ENCODE peak calls at places on chromosomes 13 and 19, in eight cellular contexts. S is HCT116, H is GM12878, F is SK-N-SH, R is K562, D is endothelial cell of umbilical vein, V is HepG2, L is H1. M is an unnamed sample.

GRCh38 chr13:57624565-57625435 is 6.7 kb upstream of the PCDH17 start:
- DNase-seq in S (no peak), H (no peak), F (peak), R (peak), D (peak), V (peak), L (no peak), M (peak)

GRCh38 chr13:80050252-80050651 is 290.7 kb downstream of the SPRY2 start:
- DNase-seq in S (no peak), H (no peak), F (no peak), R (no peak), D (peak), V (no peak), L (no peak), M (no peak)

GRCh38 chr19:51365211-51366049 is 758 bp downstream of the ETFB start:
- DNase-seq in S (no peak), H (no peak), F (no peak), R (peak), D (peak), V (peak), L (no peak), M (peak)

GRCh38 chr19:19039901-19040300 is 6.5 kb downstream of the ARMC6 start:
- DNase-seq in S (no peak), H (no peak), F (no peak), R (no peak), D (no peak), V (no peak), L (no peak), M (no peak)

GRCh38 chr13:65302691-65303090 is 1927.4 kb downstream of the PCDH9 start:
- DNase-seq in S (no peak), H (no peak), F (no peak), R (no peak), D (no peak), V (no peak), L (no peak), M (no peak)

GRCh38 chr19:12163841-12164240 is 945 bp downstream of the ZNF136 start:
- DNase-seq in S (no peak), H (no peak), F (peak), R (peak), D (no peak), V (no peak), L (no peak), M (peak)

GRCh38 chr19:34500656-34501120 is 19.1 kb downstream of the WTIP start:
- DNase-seq in S (no peak), H (no peak), F (no peak), R (peak), D (no peak), V (no peak), L (no peak), M (peak)

GRCh38 chr13:23547000-23547590 is 23.1 kb upstream of the TNFRSF19 start:
- DNase-seq in S (no peak), H (no peak), F (no peak), R (no peak), D (peak), V (no peak), L (peak), M (peak)

GRCh38 chr19:13784731-13785452 is 10.4 kb upstream of the ZSWIM4 start:
- DNase-seq in S (peak), H (no peak), F (peak), R (peak), D (peak), V (peak), L (no peak), M (peak)

GRCh38 chr19:44643605-44644390 is at the start of gene PVR:
- DNase-seq in S (no peak), H (no peak), F (peak), R (peak), D (peak), V (peak), L (peak), M (peak)

GRCh38 chr19:44647144-44647543 is 3.4 kb downstream of the PVR start:
- DNase-seq in S (no peak), H (no peak), F (no peak), R (no peak), D (no peak), V (no peak), L (no peak), M (peak)

GRCh38 chr19:44645407-44646048 is 1.8 kb downstream of the PVR start:
- DNase-seq in S (no peak), H (no peak), F (no peak), R (no peak), D (no peak), V (no peak), L (no peak), M (no peak)

GRCh38 chr19:44644391-44645016 is 794 bp downstream of the PVR start:
- DNase-seq in S (no peak), H (no peak), F (peak), R (peak), D (peak), V (peak), L (peak), M (peak)

DNA sequence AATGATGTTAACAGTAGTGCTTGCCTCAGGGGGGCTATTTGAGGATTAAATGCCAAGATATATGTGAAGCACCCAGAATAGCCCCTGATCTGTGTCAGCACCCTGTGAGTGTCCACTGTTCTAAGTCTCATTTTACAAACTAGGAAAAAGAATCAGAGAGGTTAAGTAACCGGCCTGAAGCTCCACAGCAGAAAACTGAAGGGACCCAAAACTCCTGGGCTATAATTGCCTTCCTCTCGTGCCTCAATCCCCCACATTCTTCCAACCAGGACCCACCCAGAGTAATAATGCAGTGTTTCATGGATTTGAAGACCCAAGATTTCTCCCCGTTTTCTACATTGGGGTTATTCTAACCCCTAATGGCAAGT is 2.3 kb downstream of the PVR start:
- DNase-seq in S (no peak), H (no peak), F (no peak), R (no peak), D (no peak), V (no peak), L (no peak), M (no peak)
- TF ChIP-seq POLR2AphosphoS5 in S (no peak), H (no peak), F (no peak), R (no peak), D (no peak), V (no peak), L (no peak), M (no peak)

GRCh38 chr13:48646791-48647190 is 6.9 kb upstream of the CYSLTR2 start:
- DNase-seq in S (no peak), H (no peak), F (no peak), R (no peak), D (no peak), V (no peak), L (no peak), M (no peak)

GRCh38 chr13:48644951-48645350 is 8.8 kb upstream of the CYSLTR2 start:
- DNase-seq in S (no peak), H (no peak), F (no peak), R (no peak), D (no peak), V (no peak), L (no peak), M (no peak)

GRCh38 chr13:48645845-48646244 is 7.9 kb upstream of the CYSLTR2 start:
- DNase-seq in S (no peak), H (no peak), F (no peak), R (no peak), D (no peak), V (no peak), L (no peak), M (no peak)

GRCh38 chr13:48648446-48648845 is 5.3 kb upstream of the CYSLTR2 start:
- DNase-seq in S (no peak), H (no peak), F (no peak), R (no peak), D (peak), V (no peak), L (no peak), M (no peak)

DNA sequence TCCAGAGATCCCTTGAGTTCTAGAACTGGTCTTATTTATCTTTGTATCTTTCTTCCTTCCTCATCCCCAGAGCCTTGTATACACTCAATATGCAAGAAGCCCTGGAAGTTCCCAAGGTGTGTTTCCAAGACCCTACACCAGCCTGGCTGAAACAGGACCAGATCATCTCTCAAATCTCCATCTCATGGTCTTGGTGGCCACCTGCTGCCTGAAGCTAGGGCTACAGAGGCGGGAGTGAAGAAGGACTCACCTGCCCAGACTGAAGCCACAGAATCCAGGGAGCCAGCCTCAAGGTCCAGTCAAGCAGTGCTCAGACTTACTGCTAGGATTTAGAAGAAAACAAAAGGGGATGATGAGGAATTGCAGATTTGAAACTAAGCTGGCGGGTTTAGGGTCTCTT is 6.1 kb upstream of the CYSLTR2 start:
- DNase-seq in S (no peak), H (no peak), F (no peak), R (no peak), D (no peak), V (peak), L (no peak), M (no peak)
- TF ChIP-seq CTCF in S (no peak), H (no peak), F (no peak), R (peak), D (no peak), V (peak), L (peak), M (peak)

DNA sequence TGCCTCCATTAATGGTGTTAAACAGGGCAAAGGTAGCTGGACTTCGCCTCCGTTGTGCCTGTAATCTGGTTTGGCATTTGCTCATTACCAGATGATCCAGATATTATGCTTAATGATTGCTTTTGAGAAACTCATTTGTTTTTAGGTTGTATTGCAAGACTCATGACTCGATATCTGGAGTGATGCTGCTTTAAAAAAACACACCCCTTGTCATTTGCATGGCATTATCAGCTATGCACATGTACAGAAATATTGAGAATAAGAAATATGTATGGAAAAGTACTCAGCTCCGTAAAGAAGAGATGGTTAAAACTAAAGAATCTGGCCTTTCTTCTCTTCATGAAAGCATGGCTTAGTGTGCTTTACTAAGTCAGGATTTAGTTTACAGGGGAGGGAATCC is 95.0 kb downstream of the ARHGEF7 start:
- DNase-seq in S (no peak), H (no peak), F (no peak), R (no peak), D (no peak), V (no peak), L (no peak), M (no peak)
- H3K4me2 ChIP-seq in S (peak), H (no peak), F (peak), R (no peak), D (peak), V (no peak), L (no peak), M (peak)

GRCh38 chr13:39524795-39525194 is 78.2 kb downstream of the LHFPL6 start:
- DNase-seq in S (no peak), H (no peak), F (no peak), R (no peak), D (no peak), V (no peak), L (no peak), M (no peak)
- TF ChIP-seq POLR2AphosphoS5 in S (no peak), H (no peak), F (no peak), R (no peak), D (no peak), V (no peak), L (no peak), M (no peak)

GRCh38 chr13:37075164-37075563 is 15.7 kb upstream of the SUPT20H start:
- DNase-seq in S (no peak), H (no peak), F (no peak), R (no peak), D (no peak), V (no peak), L (no peak), M (peak)

GRCh38 chr13:37076818-37077217 is 17.3 kb upstream of the SUPT20H start:
- DNase-seq in S (no peak), H (no peak), F (no peak), R (no peak), D (no peak), V (no peak), L (no peak), M (no peak)

GRCh38 chr13:37072024-37072423 is 12.5 kb upstream of the SUPT20H start:
- DNase-seq in S (no peak), H (no peak), F (no peak), R (no peak), D (no peak), V (no peak), L (no peak), M (no peak)

GRCh38 chr13:37070956-37071355 is 11.5 kb upstream of the SUPT20H start:
- DNase-seq in S (no peak), H (no peak), F (no peak), R (no peak), D (no peak), V (no peak), L (no peak), M (no peak)

GRCh38 chr13:37074703-37075102 is 15.2 kb upstream of the SUPT20H start:
- DNase-seq in S (peak), H (no peak), F (peak), R (no peak), D (peak), V (no peak), L (no peak), M (peak)
- TF ChIP-seq CTCF in S (peak), H (peak), F (peak), R (no peak), D (peak), V (peak), L (peak), M (peak)

GRCh38 chr13:113488283-113488682 is 2.2 kb downstream of the DCUN1D2 start:
- DNase-seq in S (no peak), H (no peak), F (no peak), R (no peak), D (no peak), V (no peak), L (no peak), M (no peak)
- H3K4me2 ChIP-seq in S (no peak), H (peak), F (peak), R (no peak), D (no peak), V (peak), L (peak), M (peak)

GRCh38 chr13:112709825-112710783 is 20.3 kb downstream of the ATP11A start:
- DNase-seq in S (no peak), H (no peak), F (no peak), R (no peak), D (peak), V (no peak), L (no peak), M (no peak)
- TF ChIP-seq POLR2AphosphoS5 in S (no peak), H (no peak), F (no peak), R (no peak), D (no peak), V (no peak), L (no peak), M (no peak)